ENCODE peak calls at places on chromosomes 4 and X, in five cellular contexts. T is lung; P is CD8-positive, alpha-beta T cell; D is suprapubic skin; I is transverse colon. G is an unnamed sample.

GRCh38 chrX:119729408-119730201 is 28.8 kb upstream of the SOWAHD start:
- DNase-seq in D (peak; percentile 64), T (peak; percentile 45), P (peak; percentile 67), I (peak; percentile 64), G (peak; percentile 59)

GRCh38 chrX:146448791-146449190 is 360.8 kb upstream of the CXorf51B start:
- DNase-seq in T (no peak), I (no peak), D (no peak), P (no peak), G (no peak)

GRCh38 chr4:70913947-70914445 is 11.8 kb downstream of the MOB1B start:
- DNase-seq in D (no peak), P (no peak), I (no peak), T (no peak), G (no peak)

GRCh38 chr4:147014946-147015345 is 69.3 kb upstream of the TTC29 start:
- DNase-seq in I (no peak), P (no peak), T (no peak), D (no peak), G (no peak)

GRCh38 chrX:79065696-79066095 is 78.8 kb upstream of the GPR174 start:
- DNase-seq in D (no peak), I (peak; percentile 8), T (no peak), P (no peak), G (no peak)

GRCh38 chr4:163776961-163777360 is 282.5 kb downstream of the TMA16 start:
- DNase-seq in T (no peak), I (no peak), P (no peak), D (no peak), G (no peak)

GRCh38 chrX:101385795-101386541 is at the start of gene BTK:
- DNase-seq in T (peak; percentile 31), I (peak; percentile 31), D (no peak), P (no peak), G (no peak)

GRCh38 chr4:107877361-107877760 is 52.6 kb downstream of the SGMS2 start:
- DNase-seq in T (no peak), I (no peak), D (no peak), P (no peak), G (no peak)

GRCh38 chr4:78268607-78269006 is 211.5 kb downstream of the FRAS1 start:
- DNase-seq in P (no peak), T (no peak), D (no peak), I (no peak), G (no peak)

GRCh38 chr4:41361831-41362646 is 105.3 kb downstream of the UCHL1 start:
- DNase-seq in D (no peak), P (no peak), T (no peak), I (no peak), G (no peak)

GRCh38 chr4:111934294-111934693 is 211.0 kb upstream of the FAM241A start:
- DNase-seq in D (no peak), T (no peak), P (no peak), I (no peak), G (no peak)

GRCh38 chr4:72473434-72473900 is 95.6 kb downstream of the ADAMTS3 start:
- DNase-seq in I (no peak), P (no peak), T (no peak), D (no peak), G (no peak)

GRCh38 chr4:183337833-183338232 is 15.6 kb upstream of the CLDN24 start:
- DNase-seq in I (no peak), P (no peak), D (no peak), T (no peak), G (no peak)

GRCh38 chrX:140507223-140507981 is 2.5 kb upstream of the SOX3 start:
- DNase-seq in I (no peak), P (no peak), D (no peak), T (no peak), G (no peak)

GRCh38 chr4:146978641-146979040 is 33.0 kb upstream of the TTC29 start:
- DNase-seq in D (no peak), I (no peak), P (no peak), T (no peak), G (no peak)

GRCh38 chr4:100843897-100844296 is 326.1 kb upstream of the EMCN start:
- DNase-seq in P (no peak), D (no peak), T (no peak), I (no peak), G (no peak)

DNA sequence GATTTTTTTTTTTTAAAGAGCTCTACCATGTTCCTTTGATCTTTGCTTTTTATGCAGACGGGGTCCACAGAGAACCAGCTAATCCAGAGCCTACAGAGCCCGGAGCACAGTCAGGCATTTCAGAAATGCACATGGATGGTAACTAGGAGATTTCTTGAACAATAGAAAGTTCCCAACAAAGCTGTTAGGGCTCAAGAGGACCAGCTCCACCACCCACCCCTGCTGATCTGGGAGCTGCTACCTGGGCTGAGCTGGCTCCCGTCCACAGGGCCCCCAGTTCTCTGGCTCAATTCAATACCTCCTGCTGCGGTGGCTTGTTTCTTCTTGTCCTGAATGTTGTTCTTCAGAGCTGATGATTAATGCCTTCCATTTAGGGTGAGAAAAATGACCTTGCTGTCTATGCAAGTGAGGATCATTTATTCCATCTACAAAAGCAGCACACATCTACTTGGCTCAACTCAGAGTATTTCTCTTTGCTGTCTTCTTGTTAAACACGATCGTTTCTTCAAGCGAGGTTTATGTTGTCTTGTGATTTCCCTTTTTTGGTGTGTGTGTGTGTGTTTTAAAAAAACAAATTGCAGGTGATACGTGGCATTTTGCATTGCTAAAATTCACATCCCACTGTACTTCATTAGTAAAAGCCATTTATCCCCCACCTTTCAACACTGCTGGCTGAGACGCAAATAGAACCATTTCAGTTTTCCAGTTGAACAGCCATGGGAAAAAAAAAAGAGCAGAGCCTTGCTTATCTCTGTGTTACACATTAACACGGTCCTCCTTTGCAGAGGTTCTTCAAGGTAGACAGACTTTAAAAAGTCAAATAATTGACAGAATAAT is 31.3 kb downstream of the IGFBP7 start:
- DNase-seq in T (no peak), P (no peak), D (no peak), I (no peak), G (no peak)
- H3K27ac ChIP-seq in T (peak overlapping the region; percentile 73), P (no peak overlapping the region), D (peak overlapping the region; percentile 38), I (peak overlapping the region; percentile 36), G (no peak overlapping the region)

DNA sequence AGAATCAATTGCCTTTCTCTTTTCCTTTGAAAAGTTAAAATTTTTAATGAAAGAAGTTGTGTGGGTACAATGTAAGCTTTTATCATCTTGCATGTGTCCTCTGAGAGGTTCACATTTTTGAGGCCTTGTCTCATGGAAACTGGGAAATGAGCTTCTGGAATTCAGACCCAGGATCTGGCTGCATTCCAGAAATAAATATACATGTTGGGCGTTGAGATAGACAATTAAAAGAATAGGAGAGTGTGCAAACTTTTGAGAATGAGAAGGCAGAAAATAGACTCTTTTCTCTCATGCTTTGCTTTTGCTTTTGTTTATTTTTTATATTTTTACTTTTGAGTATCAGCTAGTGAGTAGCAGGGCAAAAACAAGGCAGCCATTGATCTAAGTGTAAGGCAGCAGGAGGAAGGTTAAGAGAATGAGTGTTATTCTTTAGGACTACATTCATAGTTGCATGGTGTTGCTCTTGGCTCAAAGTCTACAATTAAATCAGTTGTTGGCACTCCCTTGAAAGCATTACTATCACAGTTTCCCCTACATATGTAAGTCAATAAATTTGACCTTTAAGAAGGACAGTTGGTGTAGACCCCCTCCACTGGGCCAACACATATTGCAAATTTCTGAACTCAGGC is 12.4 kb downstream of the SHROOM3 start:
- DNase-seq in T (no peak), I (no peak), D (no peak), P (no peak), G (no peak)
- TF ChIP-seq CTCF in T (no peak), I (no peak), D (no peak), P (no peak), G (no peak)

GRCh38 chrX:76064825-76065224 is 108.0 kb upstream of the PBDC1 start:
- DNase-seq in P (no peak), T (no peak), I (no peak), D (no peak), G (no peak)
- H3K9me3 ChIP-seq in P (no peaks in the 10 kb centered on the region), T (no peaks in the 10 kb centered on the region), I (no peaks in the 10 kb centered on the region), D (no peaks in the 10 kb centered on the region), G (no peaks in the 10 kb centered on the region)

GRCh38 chr4:139887962-139888735 is 222.5 kb downstream of the MGST2 start:
- DNase-seq in T (peak; percentile 34), D (no peak), P (no peak), I (peak; percentile 16), G (no peak)
- H3K27ac ChIP-seq in T (no peak overlapping the region), D (peak overlapping the region; percentile 79), P (no peak overlapping the region), I (no peak overlapping the region), G (no peak overlapping the region)

GRCh38 chr4:15504041-15504440 is 34.4 kb downstream of the CC2D2A start:
- DNase-seq in T (no peak), D (no peak), P (no peak), I (no peak), G (no peak)
- TF ChIP-seq CTCF in T (no peak), D (no peak), P (no peak), I (no peak), G (no peak)

DNA sequence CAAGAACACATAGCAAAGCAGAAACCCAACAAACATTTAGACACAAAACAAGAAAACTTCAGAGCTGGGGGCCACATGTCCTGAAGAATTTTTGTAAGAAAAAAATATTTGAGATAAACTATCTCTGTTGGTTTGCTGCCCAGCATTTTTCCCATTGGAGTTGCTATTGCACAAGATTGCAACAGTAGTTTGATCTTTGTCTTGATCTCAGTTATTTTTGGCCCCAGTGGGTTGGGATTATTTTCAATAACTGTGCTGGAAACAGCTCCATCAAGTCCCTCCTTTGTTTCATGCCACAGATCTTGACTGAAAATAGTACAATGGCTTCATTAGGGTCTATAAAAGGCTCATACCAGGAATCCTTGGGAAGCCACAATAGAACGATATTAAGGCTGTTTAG is 103.8 kb upstream of the RAI2 start:
- DNase-seq in D (no peak), I (no peak), T (no peak), P (no peak), G (no peak)
- H3K9me3 ChIP-seq in D (no peaks in the 10 kb centered on the region), I (no peaks in the 10 kb centered on the region), T (no peaks in the 10 kb centered on the region), P (no peaks in the 10 kb centered on the region), G (no peaks in the 10 kb centered on the region)

GRCh38 chr4:53122280-53123116 is 243.4 kb downstream of the SCFD2 start:
- DNase-seq in T (no peak), P (no peak), D (no peak), I (no peak), G (no peak)
- H3K27ac ChIP-seq in T (no peak overlapping the region), P (no peak overlapping the region), D (no peak overlapping the region), I (no peak overlapping the region), G (no peak overlapping the region)

GRCh38 chr4:172232966-172233365 is 419.8 kb downstream of the GALNTL6 start:
- DNase-seq in I (no peak), P (no peak), T (no peak), D (no peak), G (no peak)
- TF ChIP-seq CTCF in I (no peak), P (no peak), T (no peak), D (no peak), G (no peak)

G was measured in CD4-positive, alpha-beta T cell.